ENCODE peak calls at places on chromosome 7, in five cellular contexts. G is HepG2, P is K562, M is A549, O is H1. N is an unnamed sample.

GRCh38 chr7:143321734-143322133 is 5.8 kb downstream of the CLCN1 start:
- DNase-seq in O (no peak), G (no peak), P (no peak), M (peak), N (no peak)

GRCh38 chr7:19665399-19666008 is 43.3 kb downstream of the POLR1F start:
- DNase-seq in P (peak), G (peak), M (peak), O (no peak), N (peak)

GRCh38 chr7:51344406-51344805 is 27.8 kb upstream of the COBL start:
- DNase-seq in O (no peak), P (no peak), M (no peak), G (peak), N (no peak)

GRCh38 chr7:134886353-134887057 is 99.8 kb upstream of the AGBL3 start:
- DNase-seq in O (no peak), G (peak), M (no peak), P (no peak), N (peak)

GRCh38 chr7:27182861-27183681 is 2.0 kb downstream of the HOXA11 start:
- DNase-seq in M (no peak), P (no peak), G (no peak), O (peak), N (no peak)

GRCh38 chr7:130982651-130983050 is 248.6 kb upstream of the KLF14 start:
- DNase-seq in M (no peak), O (no peak), G (no peak), P (no peak), N (no peak)

GRCh38 chr7:12771378-12771877 is 84.0 kb downstream of the ARL4A start:
- DNase-seq in G (no peak), O (no peak), M (no peak), P (peak), N (peak)

GRCh38 chr7:30998180-30998579 is 34.4 kb downstream of the GHRHR start:
- DNase-seq in P (no peak), O (no peak), G (no peak), M (no peak), N (no peak)

GRCh38 chr7:74094224-74095095 is 10.9 kb downstream of the LIMK1 start:
- DNase-seq in M (peak), G (no peak), P (peak), O (peak), N (peak)

GRCh38 chr7:15007507-15007906 is 105.0 kb upstream of the DGKB start:
- DNase-seq in G (peak), P (peak), O (peak), M (peak), N (no peak)

GRCh38 chr7:32204361-32205018 is 134.3 kb upstream of the PDE1C start:
- DNase-seq in G (peak), M (peak), P (peak), O (peak), N (peak)

GRCh38 chr7:1000594-1000935 is 17.6 kb downstream of the CYP2W1 start:
- DNase-seq in P (no peak), O (no peak), M (no peak), G (no peak), N (no peak)

GRCh38 chr7:158368449-158368848 is 219.2 kb downstream of the PTPRN2 start:
- DNase-seq in P (no peak), G (no peak), O (no peak), M (no peak), N (no peak)

GRCh38 chr7:106369349-106369748 is 84.6 kb upstream of the NAMPT start:
- DNase-seq in G (no peak), O (no peak), P (no peak), M (no peak), N (peak)

GRCh38 chr7:142250705-142251104 is 7.2 kb downstream of the PRSS58 start:
- DNase-seq in G (no peak), P (no peak), O (no peak), M (no peak), N (no peak)

GRCh38 chr7:65397730-65398142 is 24.1 kb downstream of the ZNF92 start:
- DNase-seq in P (no peak), M (no peak), G (peak), O (no peak), N (no peak)

GRCh38 chr7:64999165-65000004 is 7.1 kb downstream of the ERV3-1 start:
- DNase-seq in M (peak), O (no peak), P (peak), G (peak), N (peak)

GRCh38 chr7:98771519-98772241 is 98.1 kb downstream of the TMEM130 start:
- DNase-seq in M (no peak), G (peak), O (no peak), P (no peak), N (peak)

GRCh38 chr7:136064098-136064497 is 86.9 kb upstream of the MTPN start:
- DNase-seq in M (no peak), P (peak), G (no peak), O (no peak), N (no peak)

DNA sequence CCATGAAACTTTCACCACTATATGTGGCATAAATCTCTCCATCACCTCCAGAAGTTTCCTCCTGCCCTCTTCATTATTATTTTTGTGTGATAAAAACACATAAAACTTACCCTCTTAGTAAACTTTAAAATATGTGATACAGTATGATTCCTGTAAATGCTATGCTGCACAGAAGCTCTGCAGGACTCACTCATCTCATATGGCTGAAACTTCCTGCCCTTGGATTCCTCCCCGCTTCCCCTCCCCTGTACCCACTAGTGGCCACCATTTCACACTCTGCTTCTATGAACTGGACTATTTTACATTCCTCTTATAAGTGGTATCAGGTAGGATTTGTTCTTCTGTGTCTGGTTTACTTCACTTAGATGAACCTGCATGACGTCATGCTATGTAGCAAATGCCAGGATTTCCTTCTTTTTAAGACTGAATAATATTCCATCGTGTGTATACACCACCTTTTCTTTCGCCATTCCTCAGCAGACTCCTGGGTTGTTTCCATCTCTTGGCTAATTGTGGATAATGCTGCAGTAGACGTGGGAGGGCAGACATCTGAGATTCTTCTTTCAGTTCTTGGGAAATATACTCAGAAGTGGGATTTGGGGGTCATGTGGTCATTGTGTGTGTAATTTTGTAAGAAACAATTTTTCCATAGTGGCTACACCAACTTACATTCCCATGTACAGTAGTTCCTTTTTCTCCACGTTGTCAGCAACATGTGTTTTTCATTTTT is 335.2 kb downstream of the SDK1 start:
- DNase-seq in G (no peak), O (no peak), P (no peak), M (no peak), N (peak)
- TF ChIP-seq MAFK in G (no peak), O (no peak), P (no peak), M (no peak), N (no peak)

GRCh38 chr7:44486693-44487092 is 3.8 kb downstream of the NUDCD3 start:
- DNase-seq in G (no peak), M (peak), P (peak), O (no peak), N (peak)
- TF ChIP-seq MAFK in G (no peak), M (no peak), P (no peak), O (no peak), N (no peak)

DNA sequence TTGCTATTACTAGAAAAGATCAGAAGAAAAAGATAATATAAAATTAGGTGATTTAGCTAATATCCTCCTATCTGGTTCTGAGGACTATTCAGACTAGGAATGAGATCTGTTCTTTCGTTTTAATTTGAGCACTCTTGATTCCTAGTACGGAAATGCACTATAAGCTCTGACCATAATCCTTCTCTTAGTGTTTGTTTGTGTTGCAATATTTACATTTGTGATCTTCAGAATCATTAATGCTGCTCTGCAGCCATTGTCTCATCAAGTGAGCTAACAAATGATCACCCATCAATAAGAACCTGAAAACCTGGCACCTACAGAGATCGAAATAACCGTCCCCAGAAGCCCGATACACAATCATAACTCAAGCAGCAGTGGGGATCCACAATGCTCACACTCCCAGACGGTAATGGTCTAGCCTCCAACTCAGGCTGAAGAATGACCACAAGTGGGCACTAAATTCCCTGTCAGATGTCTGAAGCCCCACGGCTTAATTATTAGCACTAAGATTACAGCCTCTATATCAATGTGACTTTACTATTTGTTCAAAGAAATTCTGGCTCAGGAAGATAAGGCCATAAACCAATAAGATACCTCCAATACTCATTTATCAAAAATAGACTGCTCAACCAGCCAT is 156.0 kb upstream of the NFE2L3 start:
- DNase-seq in P (no peak), G (peak), O (no peak), M (peak), N (no peak)
- TF ChIP-seq MAFK in P (no peak), G (no peak), O (no peak), M (no peak), N (no peak)

GRCh38 chr7:47635091-47636090 is 53.5 kb upstream of the TNS3 start:
- DNase-seq in G (peak), M (peak), P (no peak), O (peak), N (no peak)
- TF ChIP-seq MAFK in G (no peak), M (no peak), P (no peak), O (no peak), N (no peak)